ENCODE peak calls at places on chromosome 16, in six cellular contexts. X is H7; U is fibroblast of lung; T is lung; L is natural killer cell treated with Interleukin-12 subunit alpha and Interleukin-12 subunit beta and Interleukin-15 and Interleukin-18, amount 100 ng/mL, for 72 hours; S is activated CD4-positive, alpha-beta T cell treated with anti-CD3 and anti-CD28 coated beads, Interleukin-2, amount 50 U/mL, for 1 hour. O is an unnamed sample.

GRCh38 chr16:70476272-70477020 is 22.1 kb downstream of the FCSK start:
- DNase-seq in X (peak; percentile 51), U (peak; percentile 85), T (no peak), L (no peak), S (no peak), O (peak; percentile 75)

GRCh38 chr16:24035127-24035842 is 199.5 kb downstream of the PRKCB start:
- DNase-seq in X (peak; percentile 50), U (no peak), T (no peak), L (peak; percentile 63), S (no peak), O (no peak)

GRCh38 chr16:5502467-5502869 is 404.9 kb upstream of the EEF2KMT start:
- DNase-seq in X (peak; percentile 74), U (peak; percentile 6), T (no peak), L (no peak), S (no peak), O (peak; percentile 79)

GRCh38 chr16:27240948-27241531 is 27.5 kb downstream of the NSMCE1 start:
- DNase-seq in X (no peak), U (peak; percentile 66), T (no peak), L (no peak), S (no peak), O (no peak)

GRCh38 chr16:38941-39892 is 14.2 kb downstream of the POLR3K start:
- DNase-seq in X (peak; percentile 48), U (no peak), T (peak; percentile 45), L (peak; percentile 40), S (peak; percentile 32), O (peak; percentile 53)

GRCh38 chr16:1156983-1157638 is 4.2 kb downstream of the CACNA1H start:
- DNase-seq in X (peak; percentile 71), U (no peak), T (no peak), L (no peak), S (no peak), O (no peak)

GRCh38 chr16:81071816-81072215 is 5.2 kb downstream of the C16orf46 start:
- DNase-seq in X (no peak), U (peak; percentile 9), T (no peak), L (no peak), S (no peak), O (peak; percentile 64)

GRCh38 chr16:11989238-11990160 is 13.0 kb downstream of the SNX29 start:
- DNase-seq in X (no peak), U (no peak), T (no peak), L (no peak), S (no peak), O (no peak)

GRCh38 chr16:11632455-11632921 is 35.8 kb upstream of the SNN start:
- DNase-seq in X (peak; percentile 35), U (peak; percentile 91), T (no peak), L (no peak), S (no peak), O (peak; percentile 88)

GRCh38 chr16:19980866-19981265 is 92.8 kb downstream of the GPR139 start:
- DNase-seq in X (peak; percentile 58), U (no peak), T (no peak), L (no peak), S (no peak), O (no peak)

GRCh38 chr16:8795096-8795495 is 2.3 kb downstream of the TMEM186 start:
- DNase-seq in X (no peak), U (no peak), T (no peak), L (no peak), S (no peak), O (no peak)

GRCh38 chr16:17380613-17381012 is 90.1 kb downstream of the XYLT1 start:
- DNase-seq in X (no peak), U (peak; percentile 78), T (no peak), L (no peak), S (no peak), O (no peak)

GRCh38 chr16:68786685-68787418 is 49.8 kb downstream of the CDH1 start:
- DNase-seq in X (no peak), U (peak; percentile 97), T (no peak), L (no peak), S (no peak), O (no peak)

GRCh38 chr16:876523-877241 is 76.1 kb upstream of the GNG13 start:
- DNase-seq in X (no peak), U (no peak), T (no peak), L (no peak), S (no peak), O (no peak)

GRCh38 chr16:85778873-85779272 is 20.5 kb downstream of the EMC8 start:
- DNase-seq in X (no peak), U (no peak), T (no peak), L (peak; percentile 80), S (no peak), O (no peak)

O was measured in islet precursor cell.